ENCODE peak calls at places on chromosomes 12 and 14, in ten cellular contexts. One of them, this sample, is unnamed.

GRCh38 chr14:100846309-100846859 is 20.5 kb downstream of the MEG3 start:
- DNase-seq in cardiac fibroblast: no peak
- DNase-seq in AG10803: no peak
- DNase-seq in mesothelial cell of epicardium: no peak
- DNase-seq in osteoblast: peak
- DNase-seq in A549: no peak
- DNase-seq in brain microvascular endothelial cell: no peak
- DNase-seq in upper lobe of right lung: no peak
- DNase-seq in GM12865: no peak
- DNase-seq in uterus: no peak
- DNase-seq in this sample: no peak

GRCh38 chr14:72688990-72689677 is 204.8 kb downstream of the DPF3 start:
- DNase-seq in cardiac fibroblast: no peak
- DNase-seq in AG10803: no peak
- DNase-seq in mesothelial cell of epicardium: no peak
- DNase-seq in osteoblast: no peak
- DNase-seq in A549: no peak
- DNase-seq in brain microvascular endothelial cell: no peak
- DNase-seq in upper lobe of right lung: no peak
- DNase-seq in GM12865: no peak
- DNase-seq in uterus: no peak
- DNase-seq in this sample: no peak

GRCh38 chr14:71749613-71750238 is 182.5 kb upstream of the RGS6 start:
- DNase-seq in cardiac fibroblast: no peak
- DNase-seq in AG10803: no peak
- DNase-seq in mesothelial cell of epicardium: no peak
- DNase-seq in osteoblast: no peak
- DNase-seq in A549: no peak
- DNase-seq in brain microvascular endothelial cell: no peak
- DNase-seq in upper lobe of right lung: no peak
- DNase-seq in GM12865: peak
- DNase-seq in uterus: no peak
- DNase-seq in this sample: no peak

GRCh38 chr12:71455028-71455737 is 15.6 kb downstream of the LGR5 start:
- DNase-seq in cardiac fibroblast: no peak
- DNase-seq in AG10803: no peak
- DNase-seq in mesothelial cell of epicardium: no peak
- DNase-seq in osteoblast: no peak
- DNase-seq in A549: no peak
- DNase-seq in brain microvascular endothelial cell: no peak
- DNase-seq in upper lobe of right lung: no peak
- DNase-seq in GM12865: no peak
- DNase-seq in uterus: no peak
- DNase-seq in this sample: no peak

GRCh38 chr12:125254856-125255255 is 189.6 kb downstream of the AACS start:
- DNase-seq in cardiac fibroblast: no peak
- DNase-seq in AG10803: no peak
- DNase-seq in mesothelial cell of epicardium: no peak
- DNase-seq in osteoblast: no peak
- DNase-seq in A549: no peak
- DNase-seq in brain microvascular endothelial cell: no peak
- DNase-seq in upper lobe of right lung: no peak
- DNase-seq in GM12865: no peak
- DNase-seq in uterus: no peak
- DNase-seq in this sample: no peak

GRCh38 chr12:95738024-95738611 is 52.4 kb downstream of the NTN4 start:
- DNase-seq in cardiac fibroblast: no peak
- DNase-seq in AG10803: no peak
- DNase-seq in mesothelial cell of epicardium: no peak
- DNase-seq in osteoblast: no peak
- DNase-seq in A549: no peak
- DNase-seq in brain microvascular endothelial cell: no peak
- DNase-seq in upper lobe of right lung: no peak
- DNase-seq in GM12865: no peak
- DNase-seq in uterus: no peak
- DNase-seq in this sample: no peak

GRCh38 chr12:76080729-76081415 is 3.6 kb downstream of the NAP1L1 start:
- DNase-seq in cardiac fibroblast: no peak
- DNase-seq in AG10803: no peak
- DNase-seq in mesothelial cell of epicardium: no peak
- DNase-seq in osteoblast: no peak
- DNase-seq in A549: peak
- DNase-seq in brain microvascular endothelial cell: no peak
- DNase-seq in upper lobe of right lung: no peak
- DNase-seq in GM12865: peak
- DNase-seq in uterus: no peak
- DNase-seq in this sample: no peak

GRCh38 chr12:68497702-68498101 is 113.0 kb upstream of the RAP1B start:
- DNase-seq in cardiac fibroblast: peak
- DNase-seq in AG10803: peak
- DNase-seq in mesothelial cell of epicardium: no peak
- DNase-seq in osteoblast: peak
- DNase-seq in A549: peak
- DNase-seq in brain microvascular endothelial cell: peak
- DNase-seq in upper lobe of right lung: no peak
- DNase-seq in GM12865: peak
- DNase-seq in uterus: no peak
- DNase-seq in this sample: no peak

GRCh38 chr14:69943084-69943797 is 64.0 kb downstream of the SMOC1 start:
- DNase-seq in cardiac fibroblast: no peak
- DNase-seq in AG10803: no peak
- DNase-seq in mesothelial cell of epicardium: no peak
- DNase-seq in osteoblast: no peak
- DNase-seq in A549: no peak
- DNase-seq in brain microvascular endothelial cell: no peak
- DNase-seq in upper lobe of right lung: no peak
- DNase-seq in GM12865: no peak
- DNase-seq in uterus: no peak
- DNase-seq in this sample: no peak

DNA sequence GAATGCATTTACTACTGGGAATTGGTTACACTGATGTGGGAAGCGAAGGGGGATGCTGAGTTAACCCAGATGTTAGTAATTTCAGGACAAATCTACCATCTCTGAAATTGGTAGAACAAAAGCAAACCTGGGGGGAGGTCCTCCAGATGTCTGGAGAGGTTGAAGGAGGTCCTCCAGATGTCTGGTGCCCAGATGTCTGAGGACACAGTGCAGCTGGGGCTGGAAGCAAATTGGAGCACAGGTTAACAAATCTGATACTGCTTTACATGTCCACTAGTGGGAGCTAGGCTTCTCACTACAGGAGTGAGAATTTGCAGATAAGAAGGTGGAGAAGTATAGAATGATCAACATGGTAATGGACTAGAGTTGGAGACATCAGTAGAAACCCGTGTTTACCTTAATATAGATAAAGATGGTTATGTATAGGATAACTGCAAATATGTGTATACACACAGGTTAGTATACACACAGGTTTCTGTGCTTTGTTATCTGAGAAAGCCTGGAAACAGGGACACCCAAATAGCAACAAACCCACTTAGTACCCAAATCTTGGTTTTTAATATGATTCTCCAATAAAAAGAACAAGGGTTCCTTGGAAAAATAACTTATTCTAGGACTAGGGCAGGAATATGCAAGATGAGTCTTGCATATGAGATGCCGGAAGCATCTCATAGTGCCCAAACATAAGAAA is 162.5 kb downstream of the C12orf50 start:
- DNase-seq in cardiac fibroblast: peak
- DNase-seq in AG10803: peak
- DNase-seq in mesothelial cell of epicardium: no peak
- DNase-seq in osteoblast: no peak
- DNase-seq in A549: peak
- DNase-seq in brain microvascular endothelial cell: no peak
- DNase-seq in upper lobe of right lung: no peak
- DNase-seq in GM12865: peak
- DNase-seq in uterus: no peak
- DNase-seq in this sample: no peak
- TF ChIP-seq CTCF in cardiac fibroblast: peak
- TF ChIP-seq CTCF in AG10803: peak
- TF ChIP-seq CTCF in mesothelial cell of epicardium: no peak
- TF ChIP-seq CTCF in osteoblast: peak
- TF ChIP-seq CTCF in A549: peak
- TF ChIP-seq CTCF in brain microvascular endothelial cell: peak
- TF ChIP-seq CTCF in upper lobe of right lung: peak
- TF ChIP-seq CTCF in GM12865: peak
- TF ChIP-seq CTCF in uterus: no peak
- TF ChIP-seq CTCF in this sample: peak

GRCh38 chr12:97151481-97151880 is 244.4 kb downstream of the NEDD1 start:
- DNase-seq in cardiac fibroblast: no peak
- DNase-seq in AG10803: no peak
- DNase-seq in mesothelial cell of epicardium: no peak
- DNase-seq in osteoblast: no peak
- DNase-seq in A549: no peak
- DNase-seq in brain microvascular endothelial cell: no peak
- DNase-seq in upper lobe of right lung: no peak
- DNase-seq in GM12865: no peak
- DNase-seq in uterus: no peak
- DNase-seq in this sample: no peak

DNA sequence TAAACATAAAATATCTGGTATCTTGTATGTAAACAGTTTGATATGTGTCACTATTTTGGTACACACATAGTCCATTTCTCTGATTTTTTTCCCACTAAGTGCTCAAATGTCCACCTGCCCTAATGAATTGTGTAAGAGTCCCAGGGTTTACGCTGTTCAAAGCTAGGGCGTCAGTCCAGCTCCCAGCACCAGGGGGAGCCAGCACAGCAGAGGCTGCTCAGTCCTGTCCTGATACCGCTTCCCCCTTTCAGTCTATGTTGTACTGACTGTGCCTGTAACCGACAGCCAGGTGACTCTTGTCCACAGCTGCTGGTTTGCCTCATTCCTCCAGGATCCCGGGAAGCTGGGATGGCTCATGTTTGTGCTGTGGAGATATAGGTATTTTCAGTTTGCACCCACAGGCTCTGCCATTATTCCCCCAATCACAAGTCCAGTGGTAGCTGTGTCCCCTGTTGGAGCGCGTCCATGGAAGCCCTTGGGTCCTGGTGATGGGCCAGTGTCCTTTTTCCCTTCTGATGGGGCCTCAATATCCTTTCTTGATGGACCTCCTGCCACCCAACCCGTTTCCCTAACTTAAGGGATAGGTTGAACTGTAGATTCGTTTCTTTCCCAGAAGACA is 242.0 kb downstream of the NEDD1 start:
- DNase-seq in cardiac fibroblast: peak
- DNase-seq in AG10803: peak
- DNase-seq in mesothelial cell of epicardium: peak
- DNase-seq in osteoblast: no peak
- DNase-seq in A549: peak
- DNase-seq in brain microvascular endothelial cell: peak
- DNase-seq in upper lobe of right lung: peak
- DNase-seq in GM12865: peak
- DNase-seq in uterus: no peak
- DNase-seq in this sample: peak
- TF ChIP-seq CTCF in cardiac fibroblast: peak
- TF ChIP-seq CTCF in AG10803: peak
- TF ChIP-seq CTCF in mesothelial cell of epicardium: peak
- TF ChIP-seq CTCF in osteoblast: peak
- TF ChIP-seq CTCF in A549: peak
- TF ChIP-seq CTCF in brain microvascular endothelial cell: peak
- TF ChIP-seq CTCF in upper lobe of right lung: peak
- TF ChIP-seq CTCF in GM12865: peak
- TF ChIP-seq CTCF in uterus: no peak
- TF ChIP-seq CTCF in this sample: peak

DNA sequence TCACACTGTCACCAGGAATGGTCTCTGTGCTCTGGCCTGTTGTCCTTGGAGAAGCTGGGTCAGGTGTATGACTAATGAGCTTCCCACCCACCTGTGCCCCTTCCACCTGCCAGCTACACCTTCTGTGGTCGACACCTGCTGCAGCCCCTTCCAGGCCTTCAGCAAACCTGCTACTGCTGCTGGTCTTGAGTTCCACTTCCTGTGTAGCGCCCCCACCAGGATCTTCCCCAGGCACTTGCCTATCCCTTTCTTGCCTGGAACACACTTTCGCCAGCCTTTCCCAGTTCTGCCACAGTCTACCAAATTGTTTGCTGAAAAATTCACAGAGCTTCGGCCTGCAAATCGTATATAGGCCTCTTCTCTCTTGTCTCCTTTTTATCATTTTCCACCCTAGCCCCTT is 75.3 kb downstream of the CRACR2A start:
- DNase-seq in cardiac fibroblast: no peak
- DNase-seq in AG10803: no peak
- DNase-seq in mesothelial cell of epicardium: no peak
- DNase-seq in osteoblast: no peak
- DNase-seq in A549: no peak
- DNase-seq in brain microvascular endothelial cell: no peak
- DNase-seq in upper lobe of right lung: no peak
- DNase-seq in GM12865: no peak
- DNase-seq in uterus: no peak
- DNase-seq in this sample: no peak
- TF ChIP-seq CTCF in cardiac fibroblast: no peak
- TF ChIP-seq CTCF in AG10803: no peak
- TF ChIP-seq CTCF in mesothelial cell of epicardium: no peak
- TF ChIP-seq CTCF in osteoblast: no peak
- TF ChIP-seq CTCF in A549: no peak
- TF ChIP-seq CTCF in brain microvascular endothelial cell: peak
- TF ChIP-seq CTCF in upper lobe of right lung: no peak
- TF ChIP-seq CTCF in GM12865: no peak
- TF ChIP-seq CTCF in uterus: no peak
- TF ChIP-seq CTCF in this sample: no peak

GRCh38 chr14:21023817-21024667 is 819 bp downstream of the NDRG2 start:
- DNase-seq in cardiac fibroblast: no peak
- DNase-seq in AG10803: no peak
- DNase-seq in mesothelial cell of epicardium: no peak
- DNase-seq in osteoblast: peak
- DNase-seq in A549: no peak
- DNase-seq in brain microvascular endothelial cell: no peak
- DNase-seq in upper lobe of right lung: no peak
- DNase-seq in GM12865: no peak
- DNase-seq in uterus: no peak
- DNase-seq in this sample: no peak

GRCh38 chr14:21024668-21025373 is at the start of gene NDRG2:
- DNase-seq in cardiac fibroblast: no peak
- DNase-seq in AG10803: no peak
- DNase-seq in mesothelial cell of epicardium: peak
- DNase-seq in osteoblast: peak
- DNase-seq in A549: peak
- DNase-seq in brain microvascular endothelial cell: no peak
- DNase-seq in upper lobe of right lung: peak
- DNase-seq in GM12865: peak
- DNase-seq in uterus: peak
- DNase-seq in this sample: peak

GRCh38 chr14:21020977-21021545 is 3.8 kb downstream of the NDRG2 start:
- DNase-seq in cardiac fibroblast: no peak
- DNase-seq in AG10803: no peak
- DNase-seq in mesothelial cell of epicardium: no peak
- DNase-seq in osteoblast: no peak
- DNase-seq in A549: no peak
- DNase-seq in brain microvascular endothelial cell: no peak
- DNase-seq in upper lobe of right lung: no peak
- DNase-seq in GM12865: no peak
- DNase-seq in uterus: no peak
- DNase-seq in this sample: no peak

GRCh38 chr14:21023174-21023573 is 1.7 kb downstream of the NDRG2 start:
- DNase-seq in cardiac fibroblast: no peak
- DNase-seq in AG10803: no peak
- DNase-seq in mesothelial cell of epicardium: no peak
- DNase-seq in osteoblast: peak
- DNase-seq in A549: no peak
- DNase-seq in brain microvascular endothelial cell: no peak
- DNase-seq in upper lobe of right lung: no peak
- DNase-seq in GM12865: no peak
- DNase-seq in uterus: no peak
- DNase-seq in this sample: no peak

GRCh38 chr14:21022686-21023085 is 2.2 kb downstream of the NDRG2 start:
- DNase-seq in cardiac fibroblast: no peak
- DNase-seq in AG10803: no peak
- DNase-seq in mesothelial cell of epicardium: no peak
- DNase-seq in osteoblast: peak
- DNase-seq in A549: no peak
- DNase-seq in brain microvascular endothelial cell: no peak
- DNase-seq in upper lobe of right lung: no peak
- DNase-seq in GM12865: no peak
- DNase-seq in uterus: no peak
- DNase-seq in this sample: no peak
- TF ChIP-seq CTCF in cardiac fibroblast: no peak
- TF ChIP-seq CTCF in AG10803: no peak
- TF ChIP-seq CTCF in mesothelial cell of epicardium: no peak
- TF ChIP-seq CTCF in osteoblast: no peak
- TF ChIP-seq CTCF in A549: no peak
- TF ChIP-seq CTCF in brain microvascular endothelial cell: no peak
- TF ChIP-seq CTCF in upper lobe of right lung: no peak
- TF ChIP-seq CTCF in GM12865: no peak
- TF ChIP-seq CTCF in uterus: no peak
- TF ChIP-seq CTCF in this sample: no peak

This sample was measured in progenitor cell of endocrine pancreas.